ENCODE peak calls at places on chromosomes 11 and 22, in four cellular contexts. One of them, this sample, is unnamed.

GRCh38 chr11:31133064-31133463 is 236.5 kb downstream of the DCDC1 start:
- DNase-seq in HL-60: no peak
- DNase-seq in fibroblast of pulmonary artery: no peak
- DNase-seq in A549: no peak
- DNase-seq in this sample: no peak

GRCh38 chr11:15016200-15016599 is 44.0 kb upstream of the CALCA start:
- DNase-seq in HL-60: no peak
- DNase-seq in fibroblast of pulmonary artery: no peak
- DNase-seq in A549: no peak
- DNase-seq in this sample: no peak

GRCh38 chr22:44360306-44360685 is 47.5 kb upstream of the SHISAL1 start:
- DNase-seq in fibroblast of pulmonary artery: no peak
- DNase-seq in A549: no peak
- DNase-seq in HL-60: no peak
- DNase-seq in this sample: no peak

GRCh38 chr11:2799881-2800654 is 85.5 kb downstream of the CDKN1C start:
- DNase-seq in A549: no peak
- DNase-seq in fibroblast of pulmonary artery: no peak
- DNase-seq in HL-60: no peak
- DNase-seq in this sample: no peak

GRCh38 chr22:41619979-41620645 is 731 bp downstream of the DESI1 start:
- DNase-seq in fibroblast of pulmonary artery: no peak
- DNase-seq in HL-60: peak
- DNase-seq in A549: no peak
- DNase-seq in this sample: no peak

GRCh38 chr11:28259177-28259843 is 151.1 kb downstream of the METTL15 start:
- DNase-seq in A549: no peak
- DNase-seq in fibroblast of pulmonary artery: no peak
- DNase-seq in HL-60: no peak
- DNase-seq in this sample: no peak

GRCh38 chr11:35803115-35803514 is 140.5 kb downstream of the TRIM44 start:
- DNase-seq in HL-60: no peak
- DNase-seq in A549: no peak
- DNase-seq in fibroblast of pulmonary artery: no peak
- DNase-seq in this sample: no peak

GRCh38 chr11:61297341-61297740 is 2.2 kb upstream of the VWCE start:
- DNase-seq in HL-60: no peak
- DNase-seq in A549: no peak
- DNase-seq in fibroblast of pulmonary artery: no peak
- DNase-seq in this sample: no peak

GRCh38 chr22:33848251-33848650 is 72.0 kb downstream of the LARGE1 start:
- DNase-seq in fibroblast of pulmonary artery: no peak
- DNase-seq in A549: no peak
- DNase-seq in HL-60: no peak
- DNase-seq in this sample: no peak

GRCh38 chr11:47143322-47143721 is 33.4 kb downstream of the ARFGAP2 start:
- DNase-seq in A549: no peak
- DNase-seq in HL-60: no peak
- DNase-seq in fibroblast of pulmonary artery: peak
- DNase-seq in this sample: peak

GRCh38 chr11:16780146-16780545 is 41.7 kb downstream of the C11orf58 start:
- DNase-seq in fibroblast of pulmonary artery: no peak
- DNase-seq in HL-60: no peak
- DNase-seq in A549: no peak
- DNase-seq in this sample: no peak

GRCh38 chr11:61737131-61737530 is 15.3 kb upstream of the MYRF start:
- DNase-seq in fibroblast of pulmonary artery: no peak
- DNase-seq in A549: no peak
- DNase-seq in HL-60: peak
- DNase-seq in this sample: no peak

GRCh38 chr11:1197431-1197885 is 25.4 kb upstream of the MUC5B start:
- DNase-seq in HL-60: no peak
- DNase-seq in A549: no peak
- DNase-seq in fibroblast of pulmonary artery: no peak
- DNase-seq in this sample: no peak

GRCh38 chr11:119709638-119710346 is 19.2 kb downstream of the NECTIN1 start:
- DNase-seq in A549: no peak
- DNase-seq in HL-60: peak
- DNase-seq in fibroblast of pulmonary artery: peak
- DNase-seq in this sample: peak

GRCh38 chr11:100810146-100810545 is 123.1 kb downstream of the ARHGAP42 start:
- DNase-seq in fibroblast of pulmonary artery: no peak
- DNase-seq in A549: no peak
- DNase-seq in HL-60: no peak
- DNase-seq in this sample: no peak

GRCh38 chr11:96215094-96215782 is 127.8 kb downstream of the MAML2 start:
- DNase-seq in A549: peak
- DNase-seq in fibroblast of pulmonary artery: peak
- DNase-seq in HL-60: peak
- DNase-seq in this sample: no peak

GRCh38 chr11:62370743-62371440 is 33.6 kb downstream of the ASRGL1 start:
- DNase-seq in A549: no peak
- DNase-seq in HL-60: peak
- DNase-seq in fibroblast of pulmonary artery: no peak
- DNase-seq in this sample: no peak

GRCh38 chr11:86673872-86674750 is 1.7 kb upstream of the ME3 start:
- DNase-seq in fibroblast of pulmonary artery: no peak
- DNase-seq in A549: no peak
- DNase-seq in HL-60: no peak
- DNase-seq in this sample: no peak

GRCh38 chr11:94129505-94130335 is 1.1 kb downstream of the PANX1 start:
- DNase-seq in A549: no peak
- DNase-seq in fibroblast of pulmonary artery: peak
- DNase-seq in HL-60: no peak
- DNase-seq in this sample: no peak

GRCh38 chr22:44704159-44705021 is 2.4 kb downstream of the PRR5 start:
- DNase-seq in A549: no peak
- DNase-seq in HL-60: no peak
- DNase-seq in fibroblast of pulmonary artery: no peak
- DNase-seq in this sample: no peak

GRCh38 chr11:96162816-96163499 is 180.0 kb downstream of the MAML2 start:
- DNase-seq in A549: no peak
- DNase-seq in HL-60: no peak
- DNase-seq in fibroblast of pulmonary artery: peak
- DNase-seq in this sample: no peak

GRCh38 chr22:23230348-23231068 is 50.2 kb downstream of the BCR start:
- DNase-seq in HL-60: no peak
- DNase-seq in fibroblast of pulmonary artery: no peak
- DNase-seq in A549: no peak
- DNase-seq in this sample: no peak

GRCh38 chr22:35212020-35212419 is 45.3 kb upstream of the HMGXB4 start:
- DNase-seq in A549: no peak
- DNase-seq in fibroblast of pulmonary artery: peak
- DNase-seq in HL-60: no peak
- DNase-seq in this sample: no peak

GRCh38 chr22:30575859-30576258 is 1.4 kb upstream of the GAL3ST1 start:
- DNase-seq in HL-60: no peak
- DNase-seq in A549: no peak
- DNase-seq in fibroblast of pulmonary artery: no peak
- DNase-seq in this sample: no peak

GRCh38 chr22:30572840-30573593 is 1.4 kb downstream of the GAL3ST1 start:
- DNase-seq in HL-60: no peak
- DNase-seq in fibroblast of pulmonary artery: no peak
- DNase-seq in A549: peak
- DNase-seq in this sample: no peak

GRCh38 chr22:30574095-30574981 is at the start of gene GAL3ST1:
- DNase-seq in HL-60: no peak
- DNase-seq in fibroblast of pulmonary artery: no peak
- DNase-seq in A549: peak
- DNase-seq in this sample: no peak

GRCh38 chr22:30573594-30574094 is 821 bp downstream of the GAL3ST1 start:
- DNase-seq in HL-60: no peak
- DNase-seq in A549: no peak
- DNase-seq in fibroblast of pulmonary artery: no peak
- DNase-seq in this sample: no peak

GRCh38 chr22:30575011-30575671 is 676 bp upstream of the GAL3ST1 start:
- DNase-seq in A549: no peak
- DNase-seq in HL-60: no peak
- DNase-seq in fibroblast of pulmonary artery: peak
- DNase-seq in this sample: no peak
- TF ChIP-seq CTCF in A549: no peak
- TF ChIP-seq CTCF in HL-60: no peak
- TF ChIP-seq CTCF in fibroblast of pulmonary artery: peak
- TF ChIP-seq CTCF in this sample: peak

GRCh38 chr11:121494355-121495099 is 41.8 kb upstream of the SORL1-AS1 start:
- DNase-seq in HL-60: peak
- DNase-seq in fibroblast of pulmonary artery: no peak
- DNase-seq in A549: no peak
- DNase-seq in this sample: no peak
- H3K4me3 ChIP-seq in HL-60: no peak
- H3K4me3 ChIP-seq in fibroblast of pulmonary artery: no peak
- H3K4me3 ChIP-seq in A549: no peak
- H3K4me3 ChIP-seq in this sample: no peak

DNA sequence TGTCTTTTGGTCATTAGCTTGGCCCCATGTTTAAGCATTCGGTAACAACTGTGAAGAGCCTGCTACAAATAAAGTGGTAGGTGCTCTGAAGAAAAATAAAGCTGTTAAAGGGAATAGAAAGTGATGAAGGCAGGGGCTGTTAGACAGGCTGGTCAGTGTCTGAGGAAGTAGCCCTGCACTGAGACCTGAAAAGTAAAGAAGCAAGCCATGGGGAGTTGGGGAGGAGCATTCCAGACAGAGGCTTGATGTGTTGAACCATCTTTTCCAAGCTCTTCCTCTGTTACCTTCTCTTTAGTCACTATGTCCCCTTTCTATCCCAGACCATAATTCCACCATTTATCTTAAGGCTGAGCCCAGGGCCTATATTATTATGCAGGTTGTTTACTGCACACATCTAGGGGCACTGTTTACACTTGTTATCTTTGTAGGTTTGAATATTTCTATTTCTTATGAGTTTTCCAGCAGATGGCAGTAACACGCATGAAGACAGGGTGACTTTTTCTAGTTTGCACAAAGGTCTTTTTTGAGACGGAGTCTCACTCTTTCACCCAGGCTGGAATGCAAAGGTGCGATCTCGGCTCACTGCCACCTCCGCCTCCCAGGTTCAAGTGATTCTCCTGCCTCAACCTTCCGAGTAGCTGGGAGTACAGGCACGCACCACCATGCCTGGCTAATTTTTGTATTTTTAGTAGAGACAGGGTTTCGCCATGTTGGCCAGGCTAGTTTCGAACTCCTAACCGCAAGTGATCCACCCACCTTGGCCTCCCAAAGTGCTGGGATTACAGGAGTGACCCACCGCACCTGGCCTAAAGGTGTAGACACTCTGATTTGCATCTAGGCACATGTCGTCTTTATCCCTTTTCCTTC is 23.0 kb downstream of the ZFTA start:
- DNase-seq in A549: no peak
- DNase-seq in fibroblast of pulmonary artery: peak
- DNase-seq in HL-60: no peak
- DNase-seq in this sample: no peak
- TF ChIP-seq CTCF in A549: peak
- TF ChIP-seq CTCF in fibroblast of pulmonary artery: peak
- TF ChIP-seq CTCF in HL-60: no peak
- TF ChIP-seq CTCF in this sample: no peak

GRCh38 chr11:65418681-65419459 is 3.7 kb upstream of the NEAT1 start:
- DNase-seq in A549: peak
- DNase-seq in fibroblast of pulmonary artery: peak
- DNase-seq in HL-60: peak
- DNase-seq in this sample: peak

GRCh38 chr11:65418431-65418680 is 4.2 kb upstream of the NEAT1 start:
- DNase-seq in A549: no peak
- DNase-seq in HL-60: no peak
- DNase-seq in fibroblast of pulmonary artery: peak
- DNase-seq in this sample: no peak

GRCh38 chr11:65419773-65420481 is 2.7 kb upstream of the NEAT1 start:
- DNase-seq in fibroblast of pulmonary artery: peak
- DNase-seq in HL-60: peak
- DNase-seq in A549: peak
- DNase-seq in this sample: peak

GRCh38 chr11:65420506-65421203 is 1.9 kb upstream of the NEAT1 start:
- DNase-seq in A549: no peak
- DNase-seq in fibroblast of pulmonary artery: no peak
- DNase-seq in HL-60: no peak
- DNase-seq in this sample: no peak

GRCh38 chr11:65419460-65419772 is 3.2 kb upstream of the NEAT1 start:
- DNase-seq in HL-60: no peak
- DNase-seq in A549: no peak
- DNase-seq in fibroblast of pulmonary artery: no peak
- DNase-seq in this sample: no peak
- H3K4me3 ChIP-seq in HL-60: no peak
- H3K4me3 ChIP-seq in A549: peak
- H3K4me3 ChIP-seq in fibroblast of pulmonary artery: peak
- H3K4me3 ChIP-seq in this sample: peak

GRCh38 chr11:110526323-110526722 is 96.6 kb downstream of the FDX1 start:
- DNase-seq in A549: no peak
- DNase-seq in fibroblast of pulmonary artery: no peak
- DNase-seq in HL-60: no peak
- DNase-seq in this sample: no peak

GRCh38 chr11:110531056-110531756 is 101.5 kb downstream of the FDX1 start:
- DNase-seq in HL-60: no peak
- DNase-seq in fibroblast of pulmonary artery: no peak
- DNase-seq in A549: no peak
- DNase-seq in this sample: no peak

GRCh38 chr11:110527146-110527545 is 97.4 kb downstream of the FDX1 start:
- DNase-seq in fibroblast of pulmonary artery: no peak
- DNase-seq in HL-60: no peak
- DNase-seq in A549: no peak
- DNase-seq in this sample: no peak

GRCh38 chr11:110525883-110526282 is 96.1 kb downstream of the FDX1 start:
- DNase-seq in HL-60: no peak
- DNase-seq in A549: no peak
- DNase-seq in fibroblast of pulmonary artery: peak
- DNase-seq in this sample: peak

DNA sequence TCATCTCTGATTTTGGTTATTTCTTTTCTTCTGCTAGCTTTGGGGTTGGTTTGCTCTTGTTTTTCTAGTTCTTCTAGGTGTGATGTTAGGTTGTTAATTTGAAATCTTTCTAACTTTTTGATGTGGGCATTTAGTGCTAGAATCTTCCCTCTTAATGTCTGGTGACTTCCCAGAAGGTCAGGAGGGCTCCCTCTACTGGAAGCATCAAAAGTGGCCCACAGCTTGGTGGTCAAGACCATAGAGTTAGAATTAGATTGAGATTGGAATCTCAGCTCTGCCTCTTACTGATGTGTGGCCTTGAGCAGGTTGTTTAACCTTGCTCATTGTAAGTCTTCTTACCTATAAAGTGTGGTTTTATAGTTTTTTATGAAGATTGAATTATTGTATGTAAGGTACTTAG is 99.3 kb downstream of the FDX1 start:
- DNase-seq in fibroblast of pulmonary artery: peak
- DNase-seq in HL-60: peak
- DNase-seq in A549: peak
- DNase-seq in this sample: no peak
- TF ChIP-seq CTCF in fibroblast of pulmonary artery: peak
- TF ChIP-seq CTCF in HL-60: peak
- TF ChIP-seq CTCF in A549: peak
- TF ChIP-seq CTCF in this sample: peak

DNA sequence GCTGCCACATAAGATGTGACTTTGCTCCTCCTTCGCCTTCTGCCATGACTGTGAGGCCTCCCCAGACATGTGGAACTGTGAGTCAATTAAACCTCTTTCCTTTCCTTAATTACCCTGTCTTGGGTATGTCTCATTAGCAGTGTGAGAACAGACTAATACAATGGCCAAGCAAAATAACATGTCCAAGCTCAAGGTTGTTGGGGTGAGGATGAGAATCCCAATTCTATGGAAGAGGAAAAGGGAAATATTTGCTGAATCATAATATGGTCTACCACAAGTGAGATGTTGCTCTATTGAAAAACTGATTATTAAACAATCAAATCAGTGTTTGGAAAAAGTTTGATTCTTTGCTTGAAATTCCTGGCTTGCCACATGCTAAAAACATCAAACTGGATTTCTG is 48.7 kb upstream of the LRRC4C start:
- DNase-seq in HL-60: no peak
- DNase-seq in A549: no peak
- DNase-seq in fibroblast of pulmonary artery: no peak
- DNase-seq in this sample: no peak
- H3K4me3 ChIP-seq in HL-60: no peak
- H3K4me3 ChIP-seq in A549: no peak
- H3K4me3 ChIP-seq in fibroblast of pulmonary artery: no peak
- H3K4me3 ChIP-seq in this sample: no peak

This sample was measured in HFF-Myc.